ENCODE peak calls at places on chromosomes 7 and 10, in eight cellular contexts. V is CD8-positive, alpha-beta T cell; Y is lower lobe of right lung; U is heart left ventricle; D is sigmoid colon; N is AG10803; C is cardiac fibroblast; Z is Peyer's patch. O is an unnamed sample.
A peak's percentile ranks its signal among the peaks of the same experiment; 100 is the strongest.

GRCh38 chr7:155230169-155230593 is 67.5 kb upstream of the INSIG1 start:
- DNase-seq in Z (no peak), N (peak; percentile 99), D (peak; percentile 65), U (peak; percentile 51), Y (no peak), C (peak; percentile 76), V (no peak), O (peak; percentile 93)

GRCh38 chr7:29749701-29750321 is 56.5 kb upstream of the WIPF3 start:
- DNase-seq in Z (no peak), N (no peak), U (no peak), V (no peak), D (no peak), C (no peak), Y (no peak), O (no peak)

GRCh38 chr7:99314504-99314903 is 11.2 kb upstream of the ARPC1A start:
- DNase-seq in D (no peak), U (no peak), Z (no peak), N (no peak), C (no peak), Y (no peak), V (no peak), O (no peak)

GRCh38 chr7:11474902-11475585 is 357.0 kb downstream of the THSD7A start:
- DNase-seq in Y (no peak), D (no peak), C (no peak), N (no peak), V (no peak), U (no peak), Z (no peak), O (no peak)

GRCh38 chr7:134512271-134512670 is 15.1 kb upstream of the AKR1B10 start:
- DNase-seq in U (no peak), C (no peak), V (no peak), N (no peak), Y (no peak), Z (no peak), D (no peak), O (no peak)

GRCh38 chr7:94289071-94289470 is 105.6 kb upstream of the COL1A2 start:
- DNase-seq in Y (peak; percentile 49), V (no peak), D (peak; percentile 88), N (peak; percentile 90), U (peak; percentile 53), C (peak; percentile 93), Z (no peak), O (peak; percentile 94)

GRCh38 chr7:54260868-54261475 is 281.2 kb upstream of the VSTM2A start:
- DNase-seq in D (no peak), C (no peak), U (no peak), Y (no peak), Z (no peak), V (no peak), N (no peak), O (peak; percentile 83)

GRCh38 chr10:51867956-51868355 is 168.6 kb upstream of the CSTF2T start:
- DNase-seq in Y (no peak), C (peak; percentile 79), Z (no peak), U (no peak), D (no peak), V (no peak), N (peak; percentile 87), O (peak; percentile 93)

GRCh38 chr7:14908697-14909096 is 6.1 kb upstream of the DGKB start:
- DNase-seq in V (no peak), N (no peak), Y (no peak), D (no peak), U (no peak), Z (no peak), C (no peak), O (no peak)

GRCh38 chr10:87578799-87579401 is 74.2 kb downstream of the MINPP1 start:
- DNase-seq in U (no peak), C (peak; percentile 52), D (no peak), Z (no peak), N (peak; percentile 20), Y (no peak), V (no peak), O (peak; percentile 65)

GRCh38 chr10:45446858-45447257 is 72.8 kb downstream of the ALOX5 start:
- DNase-seq in Y (no peak), D (no peak), Z (peak; percentile 9), U (no peak), N (no peak), C (no peak), V (no peak), O (no peak)

DNA sequence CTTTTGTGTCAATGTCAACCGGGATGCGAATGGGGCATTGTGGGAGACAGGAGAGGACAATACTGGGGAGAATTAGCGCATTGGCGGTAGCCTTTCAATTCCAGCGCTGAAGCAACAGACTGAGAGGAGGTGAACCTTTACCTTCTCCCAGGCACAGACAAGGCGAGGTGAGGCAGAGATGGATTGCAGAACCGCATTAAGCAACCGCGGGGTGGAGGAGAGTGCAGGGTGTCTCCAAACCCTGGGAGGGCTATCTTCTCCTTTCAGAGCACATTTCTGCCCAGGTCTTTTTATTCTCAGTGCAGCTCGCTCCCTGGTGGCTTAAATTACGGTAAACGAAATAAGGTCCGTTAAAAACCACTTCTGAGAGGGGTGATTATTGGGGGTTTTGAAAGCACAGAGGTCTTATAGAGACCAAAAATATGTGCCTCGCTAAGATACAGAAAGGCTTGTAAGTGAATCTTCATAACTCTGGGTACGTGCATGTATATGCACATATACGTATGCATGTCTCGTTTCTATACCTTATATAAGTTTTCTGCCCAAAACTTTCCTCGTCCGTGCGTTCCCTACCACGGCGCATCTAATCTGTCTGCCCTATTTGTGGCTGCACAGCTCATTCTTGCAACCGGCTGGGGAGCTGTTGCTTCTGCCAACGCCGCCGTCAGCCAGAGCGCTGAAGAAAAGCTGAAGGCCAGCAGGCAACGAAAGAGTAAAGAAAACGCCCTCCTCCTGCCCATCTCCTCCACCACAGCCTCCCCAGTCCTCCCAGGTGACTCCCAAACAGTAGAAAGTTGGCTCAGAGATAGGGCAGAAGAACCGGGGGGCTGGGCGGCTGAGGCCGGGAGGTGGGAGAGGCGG is 915 bp upstream of the ZNF804B start:
- DNase-seq in U (peak; percentile 37), Y (no peak), C (peak; percentile 14), V (no peak), N (peak; percentile 5), D (no peak), Z (no peak), O (no peak)
- H3K4me3 ChIP-seq in U (peak overlapping the region; percentile 48), Y (peak overlapping the region; percentile 29), C (no peak overlapping the region), V (no peak overlapping the region), N (no peak overlapping the region), D (peak overlapping the region; percentile 50), Z (no peak overlapping the region), O (no peak overlapping the region)

DNA sequence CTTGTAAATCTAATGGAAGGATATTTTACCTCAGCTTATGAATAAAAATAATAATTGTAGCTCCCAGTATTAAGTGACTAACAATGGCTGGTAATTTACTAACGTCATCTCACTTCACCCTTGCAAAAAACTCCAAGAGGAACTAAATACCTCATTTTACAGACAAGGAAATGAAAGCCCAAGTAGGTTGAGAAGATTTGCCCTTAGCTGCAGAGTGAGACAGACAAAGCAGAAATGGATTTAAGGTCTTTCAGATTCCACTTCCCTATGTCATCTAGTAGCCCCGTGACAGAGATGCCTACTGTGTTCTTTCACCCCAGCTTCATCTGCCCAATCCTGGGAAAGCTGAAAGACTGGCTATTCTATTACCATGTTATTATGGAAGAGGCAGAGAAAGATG is 96.6 kb upstream of the PDLIM1 start:
- DNase-seq in Z (no peak), C (no peak), Y (no peak), N (no peak), V (no peak), D (no peak), U (no peak), O (no peak)
- TF ChIP-seq CTCF in Z (no peak), C (no peak), Y (no peak), N (no peak), V (no peak), D (no peak), U (no peak), O (no peak)

DNA sequence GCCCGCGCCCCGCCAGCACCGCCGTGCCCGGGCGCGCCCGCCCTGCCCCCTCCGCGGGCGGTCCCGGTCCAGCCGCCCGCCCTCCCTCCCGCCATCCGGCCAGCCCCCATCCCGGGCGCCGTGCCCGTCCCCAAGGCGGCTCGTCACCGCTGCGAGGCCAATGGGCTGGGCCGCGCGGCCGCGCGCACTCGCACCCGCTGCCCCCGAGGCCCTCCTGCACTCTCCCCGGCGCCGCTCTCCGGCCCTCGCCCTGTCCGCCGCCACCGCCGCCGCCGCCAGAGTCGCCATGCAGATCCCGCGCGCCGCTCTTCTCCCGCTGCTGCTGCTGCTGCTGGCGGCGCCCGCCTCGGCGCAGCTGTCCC is at the start of gene HTRA1:
- DNase-seq in Z (no peak), U (peak; percentile 83), V (no peak), C (peak; percentile 83), N (peak; percentile 73), D (peak; percentile 92), Y (peak; percentile 75), O (peak; percentile 64)
- H3K4me3 ChIP-seq in Z (peak within 1 kb of the TSS; percentile 45), U (peak within 1 kb of the TSS; percentile 89), V (peak within 1 kb of the TSS; percentile 58), C (peak within 1 kb of the TSS; percentile 73), N (peak within 1 kb of the TSS; percentile 80), D (peak within 1 kb of the TSS; percentile 71), Y (peak within 1 kb of the TSS; percentile 71), O (peak within 1 kb of the TSS; percentile 84)

DNA sequence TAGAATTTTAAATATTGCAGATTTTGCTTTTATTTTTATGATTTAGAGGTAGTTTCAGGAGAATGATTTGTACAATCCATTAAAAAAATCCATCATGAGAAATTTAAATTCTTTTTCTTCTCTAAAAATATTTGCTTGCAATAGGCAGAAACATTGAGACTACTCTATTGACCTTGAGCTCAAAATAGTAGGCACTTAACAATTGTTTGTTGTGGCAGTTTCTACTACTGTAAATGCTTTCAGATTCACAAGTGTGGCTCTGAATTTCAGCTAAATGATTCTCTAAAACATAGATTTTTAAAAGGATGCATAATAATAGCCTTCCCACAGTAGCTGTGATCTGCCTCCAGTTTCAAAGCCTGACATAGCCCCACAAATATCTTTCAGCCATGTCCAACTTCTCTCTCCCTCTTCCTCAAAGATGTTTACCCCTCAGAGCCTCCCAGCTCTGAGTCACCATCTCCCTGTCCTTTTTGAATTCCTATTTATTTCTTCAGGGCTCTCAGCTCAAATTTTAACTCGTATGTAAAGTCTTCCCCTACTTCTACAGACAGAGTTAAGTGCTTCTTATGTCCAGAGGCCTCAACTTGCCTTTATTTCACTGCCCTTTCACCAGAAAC is 160.5 kb downstream of the AOAH start:
- DNase-seq in D (no peak), C (peak; percentile 18), V (no peak), N (peak; percentile 0), U (no peak), Y (no peak), Z (no peak), O (peak; percentile 21)
- TF ChIP-seq CTCF in D (no peak), C (no peak), V (no peak), N (no peak), U (no peak), Y (no peak), Z (no peak), O (no peak)

GRCh38 chr7:79822620-79823240 is 311.9 kb upstream of the GNAI1 start:
- DNase-seq in D (no peak), N (no peak), Y (no peak), U (no peak), V (no peak), C (no peak), Z (no peak), O (peak; percentile 14)

GRCh38 chr7:79823246-79823951 is 311.2 kb upstream of the GNAI1 start:
- DNase-seq in N (peak; percentile 64), V (no peak), Y (no peak), Z (no peak), D (no peak), C (peak; percentile 23), U (no peak), O (peak; percentile 50)

GRCh38 chr7:79820387-79820786 is 314.2 kb upstream of the GNAI1 start:
- DNase-seq in Y (peak; percentile 46), V (no peak), N (peak; percentile 67), D (peak; percentile 60), C (peak; percentile 90), Z (no peak), U (peak; percentile 54), O (peak; percentile 76)
- H3K4me3 ChIP-seq in Y (no peak overlapping the region), V (no peak overlapping the region), N (no peak overlapping the region), D (no peak overlapping the region), C (no peak overlapping the region), Z (no peak overlapping the region), U (no peak overlapping the region), O (no peak overlapping the region)

GRCh38 chr10:97795886-97796285 is 24.1 kb upstream of the SFRP5 start:
- DNase-seq in U (no peak), Y (no peak), Z (no peak), N (no peak), V (no peak), D (no peak), C (no peak), O (no peak)
- TF ChIP-seq CTCF in U (no peak), Y (no peak), Z (no peak), N (no peak), V (no peak), D (no peak), C (no peak), O (no peak)

O was measured in fibroblast of the aortic adventitia.